ENCODE peak calls at places on chromosome 7, in eight cellular contexts. R is mucosa of gallbladder; H is iPS DF 6.9; L is stimulated activated CD4-positive, alpha-beta T cell treated with anti-CD3 and anti-CD28 coated beads, Interleukin-12 subunit alpha, Interleukin-12 subunit beta, amount 100 ng/mL, for 48 hours; D is ureter; U is uterus; O is CD4-positive, alpha-beta T cell; P is Daoy. E is an unnamed sample.
A peak's percentile ranks its signal among the peaks of the same experiment; 100 is the strongest.

GRCh38 chr7:21429786-21430574 is 2.1 kb downstream of the SP4 start:
- DNase-seq in R (no peak), H (no peak), L (no peak), D (no peak), U (no peak), O (no peak), P (no peak), E (no peak)

GRCh38 chr7:157554393-157555238 is 217.8 kb downstream of the DNAJB6 start:
- DNase-seq in R (no peak), H (no peak), L (no peak), D (no peak), U (no peak), O (no peak), P (no peak), E (peak; percentile 19)

GRCh38 chr7:102024769-102025391 is 207.5 kb downstream of the CUX1 start:
- DNase-seq in R (peak; percentile 36), H (no peak), L (no peak), D (no peak), U (no peak), O (no peak), P (no peak), E (peak; percentile 85)

GRCh38 chr7:142338633-142339501 is 81.0 kb upstream of the PRSS58 start:
- DNase-seq in R (peak; percentile 40), H (no peak), L (no peak), D (no peak), U (no peak), O (peak; percentile 30), P (peak; percentile 83), E (no peak)

GRCh38 chr7:51144178-51144577 is 172.4 kb downstream of the COBL start:
- DNase-seq in R (no peak), H (no peak), L (no peak), D (peak; percentile 60), U (no peak), O (no peak), P (no peak), E (no peak)

GRCh38 chr7:87344446-87344845 is 1.0 kb upstream of the CROT start:
- DNase-seq in R (no peak), H (no peak), L (no peak), D (no peak), U (no peak), O (no peak), P (no peak), E (no peak)

GRCh38 chr7:2209146-2209960 is 23.4 kb downstream of the MAD1L1 start:
- DNase-seq in R (peak; percentile 62), H (peak; percentile 67), L (peak; percentile 15), D (peak; percentile 73), U (peak; percentile 67), O (peak; percentile 39), P (peak; percentile 58), E (peak; percentile 59)

GRCh38 chr7:151838861-151839381 is 38.0 kb downstream of the PRKAG2 start:
- DNase-seq in R (no peak), H (no peak), L (no peak), D (no peak), U (no peak), O (peak; percentile 31), P (no peak), E (no peak)

GRCh38 chr7:80942261-80943041 is 23.6 kb upstream of the SEMA3C start:
- DNase-seq in R (peak; percentile 60), H (no peak), L (no peak), D (peak; percentile 71), U (peak; percentile 34), O (no peak), P (peak; percentile 90), E (peak; percentile 53)

GRCh38 chr7:156816943-156817572 is 75.9 kb downstream of the LMBR1 start:
- DNase-seq in R (no peak), H (no peak), L (no peak), D (no peak), U (no peak), O (no peak), P (peak; percentile 13), E (no peak)

GRCh38 chr7:90337106-90337505 is 9.4 kb upstream of the GTPBP10 start:
- DNase-seq in R (no peak), H (no peak), L (no peak), D (no peak), U (no peak), O (no peak), P (no peak), E (no peak)

GRCh38 chr7:130143334-130143732 is 61.9 kb downstream of the TMEM209 start:
- DNase-seq in R (no peak), H (no peak), L (no peak), D (no peak), U (no peak), O (no peak), P (no peak), E (no peak)

GRCh38 chr7:16891338-16891737 is 9.6 kb upstream of the AGR3 start:
- DNase-seq in R (peak; percentile 25), H (no peak), L (no peak), D (peak; percentile 60), U (no peak), O (no peak), P (peak; percentile 48), E (peak; percentile 64)

GRCh38 chr7:22173884-22174573 is 182.9 kb downstream of the RAPGEF5 start:
- DNase-seq in R (no peak), H (no peak), L (no peak), D (no peak), U (no peak), O (no peak), P (peak; percentile 72), E (no peak)

GRCh38 chr7:20441886-20442505 is 111.3 kb downstream of the ITGB8 start:
- DNase-seq in R (no peak), H (no peak), L (no peak), D (no peak), U (no peak), O (no peak), P (peak; percentile 19), E (no peak)

GRCh38 chr7:158247758-158248487 is 339.7 kb downstream of the PTPRN2 start:
- DNase-seq in R (no peak), H (no peak), L (no peak), D (no peak), U (no peak), O (no peak), P (no peak), E (no peak)

GRCh38 chr7:5590596-5591546 is 167.2 kb upstream of the TNRC18 start:
- DNase-seq in R (no peak), H (no peak), L (no peak), D (no peak), U (no peak), O (no peak), P (no peak), E (no peak)

GRCh38 chr7:157126921-157127320 is 11.8 kb upstream of the UBE3C start:
- DNase-seq in R (no peak), H (no peak), L (no peak), D (no peak), U (no peak), O (no peak), P (no peak), E (no peak)

GRCh38 chr7:151139791-151140190 is 27.7 kb downstream of the GBX1 start:
- DNase-seq in R (no peak), H (no peak), L (no peak), D (no peak), U (no peak), O (no peak), P (no peak), E (no peak)